ENCODE peak calls at places on chromosomes 12 and 14, in five cellular contexts. P is upper lobe of left lung; E is lower lobe of right lung; C is endothelial cell of umbilical vein; F is CD4-positive, alpha-beta T cell. Q is an unnamed sample.
A peak's percentile ranks its signal among the peaks of the same experiment; 100 is the strongest.

GRCh38 chr12:109763201-109763841 is 49.7 kb downstream of the FAM222A start:
- DNase-seq in P (no peak), E (peak; percentile 45), C (peak; percentile 21), F (no peak), Q (peak; percentile 0)

GRCh38 chr14:71086571-71086970 is 179.3 kb downstream of the PCNX1 start:
- DNase-seq in P (no peak), E (no peak), C (no peak), F (no peak), Q (no peak)

GRCh38 chr12:53048033-53048779 is 1.7 kb upstream of the TNS2 start:
- DNase-seq in P (peak; percentile 88), E (peak; percentile 80), C (peak; percentile 41), F (no peak), Q (no peak)

GRCh38 chr12:117640511-117640910 is 279.1 kb upstream of the NOS1 start:
- DNase-seq in P (no peak), E (no peak), C (no peak), F (no peak), Q (no peak)

GRCh38 chr14:92973265-92973797 is 50.4 kb downstream of the CHGA start:
- DNase-seq in P (peak; percentile 93), E (peak; percentile 76), C (peak; percentile 17), F (no peak), Q (no peak)

GRCh38 chr12:109084425-109084824 is 8.8 kb downstream of the ALKBH2 start:
- DNase-seq in P (no peak), E (no peak), C (no peak), F (no peak), Q (no peak)

GRCh38 chr14:35215110-35215872 is 76.9 kb upstream of the PSMA6 start:
- DNase-seq in P (no peak), E (no peak), C (peak; percentile 62), F (no peak), Q (no peak)

GRCh38 chr14:88556581-88556980 is 1.8 kb upstream of the PTPN21 start:
- DNase-seq in P (no peak), E (no peak), C (no peak), F (no peak), Q (no peak)

GRCh38 chr12:68904351-68904982 is 28.5 kb downstream of the CPM start:
- DNase-seq in P (no peak), E (no peak), C (no peak), F (no peak), Q (no peak)

GRCh38 chr14:95480887-95481226 is 35.6 kb downstream of the SYNE3 start:
- DNase-seq in P (no peak), E (no peak), C (no peak), F (no peak), Q (no peak)

GRCh38 chr12:77294016-77294415 is 228.6 kb upstream of the E2F7 start:
- DNase-seq in P (no peak), E (no peak), C (peak; percentile 63), F (no peak), Q (no peak)

GRCh38 chr12:6279256-6279628 is 31.2 kb upstream of the PLEKHG6 start:
- DNase-seq in P (no peak), E (peak; percentile 38), C (no peak), F (no peak), Q (no peak)

GRCh38 chr12:53616950-53617349 is 9.2 kb downstream of the ATF7 start:
- DNase-seq in P (no peak), E (no peak), C (no peak), F (no peak), Q (no peak)

GRCh38 chr14:56187736-56188135 is 69.5 kb downstream of the PELI2 start:
- DNase-seq in P (no peak), E (no peak), C (no peak), F (no peak), Q (no peak)

GRCh38 chr12:6823161-6824084 is 1.8 kb downstream of the GPR162 start:
- DNase-seq in P (peak; percentile 66), E (no peak), C (no peak), F (no peak), Q (no peak)

GRCh38 chr12:49041881-49042484 is 18.6 kb downstream of the KMT2D start:
- DNase-seq in P (no peak), E (peak; percentile 26), C (no peak), F (no peak), Q (no peak)

GRCh38 chr14:95961481-95961880 is 77.7 kb upstream of the C14orf132 start:
- DNase-seq in P (no peak), E (no peak), C (no peak), F (no peak), Q (no peak)

GRCh38 chr14:96201157-96201556 is 3.5 kb upstream of the BDKRB2 start:
- DNase-seq in P (peak; percentile 39), E (no peak), C (no peak), F (no peak), Q (no peak)

GRCh38 chr12:124053855-124054254 is 80.8 kb downstream of the ZNF664 start:
- DNase-seq in P (no peak), E (peak; percentile 61), C (peak; percentile 92), F (no peak), Q (no peak)

GRCh38 chr12:116454950-116455447 is 104.2 kb upstream of the MAP1LC3B2 start:
- DNase-seq in P (no peak), E (no peak), C (peak; percentile 83), F (no peak), Q (no peak)

GRCh38 chr12:111246477-111247011 is 122.4 kb downstream of the PHETA1 start:
- DNase-seq in P (no peak), E (no peak), C (no peak), F (no peak), Q (no peak)

GRCh38 chr12:96375173-96375572 is 25.1 kb downstream of the CDK17 start:
- DNase-seq in P (no peak), E (no peak), C (no peak), F (no peak), Q (no peak)

GRCh38 chr14:35167496-35167895 is 45.1 kb downstream of the PRORP start:
- DNase-seq in P (no peak), E (no peak), C (no peak), F (no peak), Q (no peak)

GRCh38 chr12:7695159-7695930 is at the start of gene GDF3:
- DNase-seq in P (no peak), E (no peak), C (peak; percentile 94), F (no peak), Q (no peak)

GRCh38 chr12:106192659-106193403 is 54.1 kb upstream of the NUAK1 start:
- DNase-seq in P (no peak), E (no peak), C (no peak), F (no peak), Q (no peak)

GRCh38 chr12:112824701-112825100 is 33.2 kb downstream of the RPH3A start:
- DNase-seq in P (no peak), E (no peak), C (no peak), F (no peak), Q (no peak)

GRCh38 chr12:112826011-112826410 is 34.5 kb downstream of the RPH3A start:
- DNase-seq in P (no peak), E (no peak), C (no peak), F (no peak), Q (no peak)

GRCh38 chr12:112822056-112822455 is 30.5 kb downstream of the RPH3A start:
- DNase-seq in P (peak; percentile 13), E (no peak), C (no peak), F (no peak), Q (no peak)

GRCh38 chr12:112824166-112824565 is 32.6 kb downstream of the RPH3A start:
- DNase-seq in P (no peak), E (no peak), C (no peak), F (no peak), Q (no peak)

DNA sequence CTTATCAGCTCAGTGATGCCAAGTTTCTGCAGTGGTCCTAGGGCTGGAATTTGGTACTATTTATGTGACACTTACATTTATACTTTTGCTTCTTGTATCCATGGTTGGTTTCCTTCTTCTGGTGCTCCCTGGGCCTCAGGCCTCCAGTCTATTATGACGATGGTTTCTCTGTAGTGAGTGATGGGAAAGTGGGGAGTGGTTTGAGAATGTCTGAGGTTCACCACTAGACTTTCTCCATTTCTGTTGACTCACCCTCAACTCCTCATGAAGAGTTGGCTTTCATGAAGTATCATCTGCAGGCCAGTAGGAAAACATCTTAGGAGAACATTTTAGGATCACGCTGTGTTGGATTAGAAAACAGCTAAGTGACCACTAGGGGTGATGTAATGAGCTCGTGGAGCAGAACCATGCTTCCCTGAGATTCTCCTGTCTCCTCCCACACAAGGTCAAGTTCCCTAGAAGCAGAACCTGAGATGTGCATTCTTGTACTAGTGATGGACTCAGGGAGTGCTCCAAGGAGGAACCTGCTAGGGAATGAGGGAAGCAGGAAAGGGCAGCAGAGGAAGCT is 32.1 kb downstream of the RPH3A start:
- DNase-seq in P (no peak), E (no peak), C (no peak), F (no peak), Q (no peak)
- TF ChIP-seq CTCF in P (no peak), E (no peak), C (no peak), F (no peak), Q (no peak)

DNA sequence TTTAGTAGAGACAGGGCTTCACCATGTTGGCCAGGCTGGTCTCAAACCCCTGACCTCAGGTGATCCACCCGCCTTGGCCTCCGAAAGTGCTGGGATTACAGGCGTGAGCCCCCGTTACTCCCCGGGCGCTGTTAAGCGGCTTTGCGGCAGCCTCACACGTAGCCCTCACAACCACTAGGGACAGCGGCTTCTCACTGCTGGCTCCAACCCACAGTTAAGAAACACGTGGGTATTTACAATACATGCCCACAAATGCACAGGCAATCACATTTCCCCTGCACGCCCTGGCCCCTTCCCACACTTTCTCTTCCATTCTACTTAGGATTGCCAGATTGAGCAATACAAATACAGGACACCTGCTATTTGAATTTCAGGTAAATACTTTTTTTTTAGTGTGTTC is 37.0 kb upstream of the EIF5 start:
- DNase-seq in P (peak; percentile 25), E (no peak), C (no peak), F (no peak), Q (no peak)
- TF ChIP-seq CTCF in P (no peak), E (no peak), C (no peak), F (no peak), Q (no peak)

DNA sequence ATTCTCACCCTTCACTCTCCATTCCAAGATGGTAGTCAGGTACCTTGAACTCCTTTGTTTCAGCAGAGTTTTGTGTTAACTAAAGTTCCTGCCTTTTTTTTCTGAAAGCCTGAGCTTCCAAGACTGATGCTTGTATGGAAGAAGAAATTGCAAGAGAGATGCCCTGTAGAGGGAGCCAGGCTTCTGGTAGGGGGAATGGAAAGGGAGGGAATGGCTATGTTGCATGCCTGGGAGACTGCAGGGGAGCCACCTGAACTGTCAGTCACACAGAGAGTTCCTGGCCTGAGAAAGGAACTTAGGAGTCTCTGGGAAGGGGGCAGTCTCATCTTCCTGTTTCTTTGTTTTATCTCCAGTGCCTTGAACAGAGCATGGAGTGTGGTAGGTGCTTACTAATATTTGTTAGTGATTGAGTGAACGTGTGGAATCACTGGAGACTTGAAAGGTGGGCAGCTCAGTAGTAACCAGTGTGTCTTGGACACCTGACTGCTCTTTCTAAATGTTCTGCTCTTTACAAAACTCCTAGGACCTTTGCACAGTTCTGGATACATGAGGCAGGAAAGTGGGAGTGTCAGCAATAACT is 132.2 kb downstream of the ANO4 start:
- DNase-seq in P (no peak), E (no peak), C (peak; percentile 21), F (no peak), Q (no peak)
- TF ChIP-seq CTCF in P (no peak), E (no peak), C (no peak), F (no peak), Q (no peak)

DNA sequence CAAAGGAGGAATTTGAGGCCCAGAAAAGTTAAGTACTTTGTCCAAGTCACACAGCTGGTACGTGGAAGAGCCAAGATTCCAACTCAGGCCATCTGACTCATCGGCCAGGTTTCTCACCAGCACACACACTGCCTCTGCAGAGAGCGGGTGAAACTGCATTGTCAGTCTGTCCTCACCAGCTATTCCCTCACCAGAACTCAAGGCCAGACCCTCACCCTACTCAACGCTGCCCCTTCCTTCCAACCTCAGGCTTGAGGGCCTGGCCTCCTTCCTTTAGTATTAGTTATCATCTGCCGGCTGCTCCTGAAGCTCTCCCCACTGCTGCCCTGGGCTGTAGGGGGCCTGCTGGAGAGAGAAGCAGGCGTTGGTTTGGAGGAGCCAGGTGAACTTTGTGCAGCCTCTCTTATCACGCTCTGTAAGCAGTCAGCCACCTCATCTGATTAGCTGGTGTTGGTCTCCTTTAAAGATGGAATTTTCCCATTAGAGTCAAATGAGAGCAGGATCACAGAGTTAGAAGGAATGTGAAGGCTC is 16.6 kb upstream of the PLEK2 start:
- DNase-seq in P (no peak), E (no peak), C (no peak), F (no peak), Q (no peak)
- TF ChIP-seq CTCF in P (no peak), E (no peak), C (no peak), F (no peak), Q (no peak)